ENCODE peak calls at places on chromosomes 12 and 14, in four cellular contexts. B is NCI-H1092, M is AG10803, I is NCI-H524. Q is an unnamed sample.
A peak's percentile ranks its signal among the peaks of the same experiment; 100 is the strongest.

GRCh38 chr12:122895290-122895689 is 634 bp downstream of the VPS37B start:
- DNase-seq in I (peak; percentile 20), M (no peak), B (no peak), Q (no peak)

GRCh38 chr12:116336542-116337065 is 59.1 kb upstream of the MED13L start:
- DNase-seq in M (peak; percentile 63), B (no peak), I (no peak), Q (no peak)

GRCh38 chr12:40502322-40502721 is 189.9 kb upstream of the CNTN1 start:
- DNase-seq in I (no peak), M (no peak), B (no peak), Q (no peak)

GRCh38 chr14:31229009-31229408 is 21.4 kb upstream of the HECTD1 start:
- DNase-seq in M (no peak), I (no peak), B (no peak), Q (no peak)

GRCh38 chr12:119025786-119026185 is 44.4 kb downstream of the SRRM4 start:
- DNase-seq in M (no peak), I (no peak), B (no peak), Q (no peak)

GRCh38 chr14:77590845-77591506 is 25.5 kb downstream of the SPTLC2 start:
- DNase-seq in B (no peak), I (no peak), M (no peak), Q (no peak)

GRCh38 chr12:123519151-123520001 is 14.1 kb downstream of the RILPL1 start:
- DNase-seq in I (no peak), B (no peak), M (peak; percentile 79), Q (no peak)

GRCh38 chr12:128840862-128841468 is 12.3 kb upstream of the GLT1D1 start:
- DNase-seq in I (no peak), M (no peak), B (no peak), Q (no peak)

GRCh38 chr14:69701857-69702256 is 65.1 kb upstream of the SRSF5 start:
- DNase-seq in M (no peak), B (no peak), I (no peak), Q (no peak)

GRCh38 chr14:26775765-26776577 is 178.1 kb upstream of the NOVA1 start:
- DNase-seq in B (no peak), M (peak; percentile 36), I (no peak), Q (no peak)

GRCh38 chr12:101968770-101969169 is 91.4 kb downstream of the DRAM1 start:
- DNase-seq in M (no peak), I (no peak), B (no peak), Q (no peak)

GRCh38 chr12:62866451-62867082 is 68.4 kb downstream of the PPM1H start:
- DNase-seq in M (peak; percentile 73), B (no peak), I (no peak), Q (no peak)

GRCh38 chr14:50762001-50762930 is 68.7 kb downstream of the NIN start:
- DNase-seq in B (no peak), M (peak; percentile 79), I (no peak), Q (peak; percentile 53)

GRCh38 chr12:57811028-57811755 is 7.3 kb downstream of the AVIL start:
- DNase-seq in I (no peak), B (no peak), M (no peak), Q (no peak)

GRCh38 chr12:74111688-74112360 is 425.8 kb upstream of the ATXN7L3B start:
- DNase-seq in I (peak; percentile 49), B (no peak), M (no peak), Q (no peak)

GRCh38 chr12:110117948-110118685 is 6.0 kb upstream of the IFT81 start:
- DNase-seq in M (no peak), B (no peak), I (no peak), Q (no peak)

GRCh38 chr12:64875186-64875585 is 50.7 kb downstream of the TBC1D30 start:
- DNase-seq in I (no peak), M (no peak), B (no peak), Q (no peak)

GRCh38 chr14:77882098-77882497 is 82.2 kb downstream of the ADCK1 start:
- DNase-seq in I (peak; percentile 98), M (peak; percentile 32), B (peak; percentile 81), Q (no peak)